ENCODE peak calls at places on chromosome 15, in four cellular contexts. D is neural progenitor cell, P is A549, E is HepG2. Q is an unnamed sample.

GRCh38 chr15:59306520-59307163 is 66.0 kb downstream of the MYO1E start:
- DNase-seq in P (peak; percentile 65), E (no peak), D (no peak), Q (no peak)

GRCh38 chr15:76349301-76350070 is 12.9 kb downstream of the ISL2 start:
- DNase-seq in D (no peak), E (no peak), P (no peak), Q (no peak)

GRCh38 chr15:76147906-76148553 is 88.2 kb downstream of the TMEM266 start:
- DNase-seq in E (no peak), P (peak; percentile 44), D (peak; percentile 76), Q (peak; percentile 95)

GRCh38 chr15:44081223-44082013 is 113.7 kb downstream of the FRMD5 start:
- DNase-seq in E (no peak), D (no peak), P (no peak), Q (no peak)

GRCh38 chr15:80418892-80419537 is 14.8 kb downstream of the ARNT2 start:
- DNase-seq in P (peak; percentile 73), E (peak; percentile 47), D (peak; percentile 69), Q (no peak)

GRCh38 chr15:76208786-76209424 is 102.4 kb downstream of the ETFA start:
- DNase-seq in P (no peak), D (no peak), E (no peak), Q (no peak)

GRCh38 chr15:65336767-65337435 is 32.4 kb downstream of the RNU5B-1 start:
- DNase-seq in E (no peak), P (no peak), D (no peak), Q (no peak)

GRCh38 chr15:74957301-74958035 is 896 bp upstream of the RPP25 start:
- DNase-seq in D (peak; percentile 49), P (peak; percentile 72), E (no peak), Q (peak; percentile 71)

GRCh38 chr15:88324241-88325065 is 67.9 kb upstream of the NTRK3 start:
- DNase-seq in D (no peak), P (no peak), E (no peak), Q (no peak)

GRCh38 chr15:43881944-43882343 is 55.1 kb downstream of the WDR76 start:
- DNase-seq in E (no peak), P (no peak), D (peak; percentile 43), Q (no peak)

GRCh38 chr15:36499751-36500389 is 79.6 kb upstream of the CDIN1 start:
- DNase-seq in P (no peak), E (no peak), D (no peak), Q (no peak)

GRCh38 chr15:75061272-75061671 is 37.9 kb downstream of the PPCDC start:
- DNase-seq in P (no peak), D (no peak), E (no peak), Q (no peak)

DNA sequence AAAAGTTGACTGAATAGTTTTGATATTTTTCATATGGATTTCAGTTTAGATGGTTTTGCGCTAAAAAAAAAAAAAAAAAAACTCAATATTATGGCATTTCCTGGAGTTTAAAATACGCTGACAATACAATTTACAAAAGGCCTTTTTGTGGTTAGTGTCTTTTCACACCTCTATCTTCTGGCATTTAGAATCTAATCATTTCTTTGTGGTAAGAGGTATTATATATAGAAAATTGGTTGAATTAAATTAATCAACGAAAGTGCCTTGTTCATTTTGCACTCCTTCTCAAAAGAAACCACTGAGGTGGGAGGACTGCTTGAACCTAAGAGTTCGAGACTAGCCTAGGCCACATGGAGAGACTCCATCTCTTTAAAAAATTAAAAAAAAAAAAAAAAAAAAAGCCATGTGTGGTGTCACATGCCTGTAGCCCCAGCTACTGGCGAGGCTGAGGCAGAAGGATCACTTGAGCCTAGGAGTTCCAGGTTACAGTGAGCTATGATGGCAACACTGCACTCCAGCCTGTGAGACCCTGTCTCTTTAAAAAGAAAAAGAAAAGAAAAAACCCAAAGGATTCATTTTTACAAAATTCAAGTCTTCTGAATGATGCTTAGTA is 90.0 kb upstream of the ICE2 start:
- DNase-seq in E (no peak), D (no peak), P (no peak), Q (no peak)
- H3K4me2 ChIP-seq in E (no peak overlapping the region), D (peak overlapping the region; percentile 46), P (no peak overlapping the region), Q (no peak overlapping the region)

GRCh38 chr15:49644364-49644794 is 23.5 kb downstream of the DTWD1 start:
- DNase-seq in E (no peak), D (no peak), P (no peak), Q (no peak)
- H3K4me2 ChIP-seq in E (no peak overlapping the region), D (no peak overlapping the region), P (no peak overlapping the region), Q (no peak overlapping the region)

DNA sequence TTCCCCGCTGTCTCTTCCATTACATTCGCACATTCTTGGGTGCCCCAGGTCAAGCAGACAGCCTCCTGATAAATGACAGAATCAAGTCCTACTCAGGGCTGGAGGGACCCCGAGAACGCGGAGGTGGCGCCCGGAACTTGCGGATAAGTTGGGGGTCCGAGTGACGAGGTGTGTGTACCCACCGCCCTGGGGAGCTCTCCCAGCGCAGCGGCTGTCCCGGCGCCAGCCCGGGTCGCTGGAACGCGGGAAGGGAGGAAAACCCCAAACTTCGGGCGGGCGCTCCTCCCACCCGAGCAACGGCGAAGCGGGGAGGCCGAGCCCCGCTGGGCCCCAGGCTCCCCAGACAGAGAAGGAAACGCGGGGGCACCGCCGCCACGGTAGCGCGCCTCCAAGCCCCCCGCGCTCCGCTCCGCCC is 550 bp downstream of the CLN6 start:
- DNase-seq in E (no peak), P (peak; percentile 19), D (no peak), Q (no peak)
- H3K4me2 ChIP-seq in E (peak overlapping the region; percentile 100), P (peak overlapping the region; percentile 80), D (peak overlapping the region; percentile 83), Q (peak overlapping the region; percentile 97)

GRCh38 chr15:22810033-22810734 is 23.7 kb downstream of the NIPA1 start:
- DNase-seq in P (no peak), E (no peak), D (no peak), Q (no peak)
- H3K4me2 ChIP-seq in P (no peak overlapping the region), E (no peak overlapping the region), D (no peak overlapping the region), Q (no peak overlapping the region)

DNA sequence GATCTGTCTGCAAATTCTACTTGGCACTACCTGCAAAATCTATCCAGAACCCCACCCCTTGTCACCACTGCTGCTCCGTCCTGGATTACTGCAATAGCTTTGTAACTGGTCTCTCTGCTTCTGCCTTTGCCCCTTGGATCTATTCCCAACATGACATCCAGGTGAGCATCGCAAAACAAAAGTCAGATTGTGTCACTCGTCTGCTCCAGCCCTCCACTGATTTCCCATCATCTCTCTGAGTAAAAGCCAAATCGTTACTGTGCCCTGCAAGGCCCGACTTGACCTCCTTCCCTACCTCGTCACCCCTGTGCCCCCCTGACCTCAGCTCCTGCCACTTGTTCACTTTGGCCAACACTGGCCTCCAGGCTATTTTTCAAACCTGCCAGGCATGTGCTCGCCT is 9.4 kb downstream of the SPTBN5 start:
- DNase-seq in E (no peak), P (no peak), D (no peak), Q (no peak)
- H3K4me2 ChIP-seq in E (no peak overlapping the region), P (no peak overlapping the region), D (no peak overlapping the region), Q (no peak overlapping the region)

GRCh38 chr15:33467146-33467815 is 156.5 kb downstream of the RYR3 start:
- DNase-seq in D (no peak), P (no peak), E (no peak), Q (no peak)
- H3K4me2 ChIP-seq in D (no peak overlapping the region), P (no peak overlapping the region), E (no peak overlapping the region), Q (no peak overlapping the region)

DNA sequence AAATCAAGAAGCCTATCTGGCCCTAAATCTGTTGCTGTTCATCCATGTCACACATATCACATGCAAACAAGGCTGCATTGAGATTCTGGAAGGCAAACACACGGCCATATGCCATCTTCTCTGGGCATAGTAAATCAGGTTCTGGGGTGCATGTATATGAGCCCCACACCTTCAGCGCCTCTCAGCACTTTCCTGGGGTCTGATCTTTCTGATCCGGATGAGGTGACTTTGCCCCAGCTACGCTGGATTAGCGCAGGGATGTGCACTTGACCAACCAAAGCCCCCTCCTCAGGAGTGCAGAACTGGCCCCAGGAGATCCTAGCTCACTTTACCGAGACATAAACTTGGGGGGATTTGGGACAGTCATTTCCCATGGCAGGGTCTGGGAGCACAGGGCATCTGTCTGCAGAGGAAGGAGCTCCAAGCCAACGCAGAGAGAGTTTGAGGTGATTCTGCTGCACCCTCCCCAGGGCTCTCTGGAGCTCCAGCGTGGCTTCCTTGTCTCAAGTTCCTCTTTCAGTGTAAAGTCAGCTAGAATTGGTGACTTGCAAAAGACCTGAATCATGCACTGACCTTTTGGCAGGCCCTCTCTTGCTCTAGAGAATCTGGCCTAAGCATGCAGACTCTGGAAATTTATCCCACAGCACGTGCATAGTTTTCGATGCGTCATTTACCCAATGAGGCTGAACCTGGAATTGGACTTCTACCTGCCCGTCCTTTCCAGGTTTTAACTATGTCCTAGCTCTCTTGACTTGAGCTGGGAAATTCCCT is 63.5 kb upstream of the KLF13 start:
- DNase-seq in P (no peak), D (no peak), E (no peak), Q (no peak)
- H3K4me2 ChIP-seq in P (no peak overlapping the region), D (no peak overlapping the region), E (no peak overlapping the region), Q (no peak overlapping the region)

GRCh38 chr15:45377630-45378148 is 655 bp downstream of the GATM start:
- DNase-seq in E (no peak), D (peak; percentile 41), P (no peak), Q (peak; percentile 55)
- H3K4me2 ChIP-seq in E (no peak overlapping the region), D (peak overlapping the region; percentile 96), P (peak overlapping the region; percentile 99), Q (peak overlapping the region; percentile 76)

DNA sequence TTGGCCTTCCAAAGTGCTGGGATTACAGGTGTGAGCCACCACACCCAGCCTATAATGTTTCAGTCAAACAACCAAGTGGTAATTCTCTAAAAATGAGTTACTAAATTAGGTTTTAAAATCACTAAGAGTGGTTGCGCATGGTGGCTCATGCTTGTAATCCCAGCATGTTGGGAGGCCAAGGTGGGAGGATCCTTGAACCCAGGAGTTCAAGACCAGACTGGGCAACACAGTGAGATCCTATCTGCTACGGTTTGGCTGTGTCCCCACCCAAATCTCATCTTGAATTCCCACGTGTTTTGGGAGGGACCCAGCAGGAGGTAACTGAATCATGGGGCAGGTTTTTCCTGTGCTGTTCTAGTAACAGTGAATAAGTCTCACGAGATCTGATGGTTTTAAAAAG is 26.1 kb downstream of the SEC11A start:
- DNase-seq in E (no peak), D (no peak), P (no peak), Q (no peak)
- H3K4me2 ChIP-seq in E (no peak overlapping the region), D (no peak overlapping the region), P (no peak overlapping the region), Q (no peak overlapping the region)

GRCh38 chr15:52680041-52680391 is 828 bp upstream of the ATOSA start:
- DNase-seq in E (no peak), D (no peak), P (peak; percentile 6), Q (no peak)
- H3K4me2 ChIP-seq in E (peak overlapping the region; percentile 77), D (peak overlapping the region; percentile 91), P (peak overlapping the region; percentile 96), Q (peak overlapping the region; percentile 62)

Q was measured in H1.